ENCODE peak calls at places on chromosomes 16 and 17, in nine cellular contexts. T, M, L, P, G, F, Y, N and Q are unnamed samples.

GRCh38 chr17:8382052-8382879 is 727 bp downstream of the RPL26 start:
- DNase-seq in T (no peak), M (no peak), L (no peak), P (no peak), G (no peak), F (no peak), Y (no peak), N (no peak), Q (no peak)

GRCh38 chr16:28930203-28930602 is 1.6 kb upstream of the CD19 start:
- DNase-seq in T (no peak), M (no peak), L (no peak), P (no peak), G (no peak), F (no peak), Y (no peak), N (no peak), Q (no peak)

GRCh38 chr17:48603959-48604769 is 622 bp downstream of the HOXB6 start:
- DNase-seq in T (no peak), M (no peak), L (no peak), P (no peak), G (no peak), F (no peak), Y (no peak), N (peak; percentile 88), Q (no peak)

GRCh38 chr17:7001562-7001961 is 5.7 kb downstream of the ALOX12 start:
- DNase-seq in T (no peak), M (no peak), L (no peak), P (peak; percentile 59), G (no peak), F (no peak), Y (no peak), N (peak; percentile 65), Q (no peak)

GRCh38 chr16:56316545-56316944 is 108.8 kb downstream of the AMFR start:
- DNase-seq in T (no peak), M (no peak), L (no peak), P (no peak), G (no peak), F (no peak), Y (no peak), N (no peak), Q (no peak)

GRCh38 chr17:30021708-30022317 is 80.4 kb downstream of the EFCAB5 start:
- DNase-seq in T (peak; percentile 23), M (no peak), L (no peak), P (no peak), G (peak; percentile 36), F (no peak), Y (peak; percentile 47), N (peak; percentile 65), Q (no peak)

GRCh38 chr17:81020767-81021497 is 14.0 kb upstream of the BAIAP2 start:
- DNase-seq in T (no peak), M (no peak), L (peak; percentile 89), P (no peak), G (peak; percentile 17), F (no peak), Y (peak; percentile 53), N (no peak), Q (peak; percentile 40)

GRCh38 chr16:68782198-68783174 is 45.4 kb downstream of the CDH1 start:
- DNase-seq in T (no peak), M (no peak), L (no peak), P (peak; percentile 78), G (no peak), F (no peak), Y (no peak), N (no peak), Q (no peak)

GRCh38 chr16:89624775-89625761 is 11.6 kb downstream of the DPEP1 start:
- DNase-seq in T (no peak), M (no peak), L (no peak), P (no peak), G (no peak), F (no peak), Y (no peak), N (no peak), Q (no peak)

GRCh38 chr17:19301274-19301946 is 61.1 kb downstream of the B9D1 start:
- DNase-seq in T (peak; percentile 33), M (no peak), L (peak; percentile 83), P (no peak), G (no peak), F (no peak), Y (no peak), N (no peak), Q (no peak)

GRCh38 chr17:76840884-76841775 is 27.1 kb upstream of the MGAT5B start:
- DNase-seq in T (no peak), M (no peak), L (no peak), P (no peak), G (no peak), F (no peak), Y (no peak), N (no peak), Q (no peak)

DNA sequence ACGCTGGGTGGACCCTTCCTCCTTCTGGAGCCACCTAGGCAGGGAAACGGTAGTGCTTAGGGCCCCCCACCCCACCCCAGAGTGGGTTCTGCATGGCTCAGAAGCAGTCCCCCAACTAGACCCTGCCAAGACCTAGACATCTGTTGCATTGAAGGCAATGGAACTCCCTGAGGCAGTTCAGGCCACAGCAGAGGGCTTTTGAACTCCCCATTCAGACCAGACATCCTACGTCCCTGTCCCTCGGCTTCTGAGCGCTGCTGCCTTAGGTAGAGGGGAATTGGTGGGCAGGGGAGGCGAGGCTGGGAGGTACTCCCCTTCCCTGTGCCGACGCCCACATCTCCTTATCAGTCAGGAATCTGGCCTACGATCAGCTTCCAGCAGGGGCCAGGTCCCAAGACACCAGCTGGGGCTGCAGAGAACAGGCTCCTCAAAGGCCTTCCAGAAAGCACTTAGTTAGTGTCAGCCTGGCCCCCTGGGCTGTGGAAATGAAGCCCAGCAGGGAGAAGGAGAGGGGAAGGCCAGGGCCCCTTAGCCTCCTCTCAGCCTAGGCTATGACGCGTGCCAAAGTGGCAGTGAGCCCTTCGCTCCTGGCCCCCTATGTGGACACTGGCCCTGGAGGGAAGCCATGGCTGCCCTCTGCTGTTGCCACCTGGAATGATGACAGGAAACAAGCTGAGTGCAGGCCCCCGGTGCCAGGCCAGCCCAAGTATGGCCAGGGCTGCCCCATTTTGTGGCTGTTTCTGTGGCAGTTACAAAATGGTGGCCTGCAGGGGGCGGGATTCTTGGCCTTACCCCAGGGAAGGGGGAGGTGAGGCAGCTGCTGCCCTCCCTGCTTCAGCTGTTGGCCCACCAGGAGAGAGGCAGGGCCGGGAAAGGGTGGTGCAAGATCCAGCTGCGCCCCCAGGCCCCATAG is 11.1 kb downstream of the TBX4 start:
- DNase-seq in T (no peak), M (no peak), L (peak; percentile 65), P (no peak), G (no peak), F (no peak), Y (no peak), N (no peak), Q (no peak)
- TF ChIP-seq CTCF in T (no peak), M (peak; percentile 36), L (peak; percentile 14), P (peak; percentile 24), G (no peak), F (no peak), Y (no peak), N (no peak), Q (no peak)

GRCh38 chr16:77722315-77723107 is at the start of gene NUDT7:
- DNase-seq in T (peak; percentile 98), M (peak; percentile 99), L (peak; percentile 100), P (peak; percentile 93), G (peak; percentile 100), F (peak; percentile 99), Y (peak; percentile 95), N (peak; percentile 96), Q (peak; percentile 97)
- TF ChIP-seq CTCF in T (peak; percentile 17), M (peak; percentile 34), L (peak; percentile 28), P (peak; percentile 58), G (no peak), F (peak; percentile 6), Y (peak; percentile 18), N (peak; percentile 35), Q (no peak)

DNA sequence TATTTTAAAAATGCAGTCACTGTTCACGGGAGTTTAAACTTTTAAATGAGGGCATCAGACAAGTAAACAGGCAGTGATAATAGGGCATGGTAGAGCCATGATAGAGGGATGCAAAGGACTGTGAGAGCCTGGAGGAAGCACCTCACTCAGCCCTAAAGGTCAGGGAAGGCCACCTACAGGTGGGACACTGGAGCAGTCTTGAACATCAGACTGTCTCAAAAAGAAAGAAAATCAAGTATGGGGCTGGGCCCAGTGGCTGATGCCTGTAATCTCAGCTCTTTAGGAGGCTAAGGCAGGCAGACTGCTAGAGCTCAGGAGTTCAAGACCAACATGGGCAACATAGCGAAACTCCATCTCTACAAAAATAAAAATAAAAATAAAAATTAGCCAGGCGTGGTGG is 31.0 kb upstream of the DHRS7B start:
- DNase-seq in T (no peak), M (no peak), L (no peak), P (no peak), G (no peak), F (no peak), Y (no peak), N (peak; percentile 26), Q (no peak)
- TF ChIP-seq CTCF in T (no peak), M (no peak), L (no peak), P (peak; percentile 31), G (no peak), F (no peak), Y (no peak), N (no peak), Q (no peak)

GRCh38 chr17:68133370-68134045 is 98.0 kb downstream of the KPNA2 start:
- DNase-seq in T (no peak), M (no peak), L (no peak), P (no peak), G (no peak), F (no peak), Y (no peak), N (no peak), Q (no peak)
- TF ChIP-seq CTCF in T (no peak), M (no peak), L (no peak), P (no peak), G (no peak), F (no peak), Y (no peak), N (no peak), Q (no peak)

DNA sequence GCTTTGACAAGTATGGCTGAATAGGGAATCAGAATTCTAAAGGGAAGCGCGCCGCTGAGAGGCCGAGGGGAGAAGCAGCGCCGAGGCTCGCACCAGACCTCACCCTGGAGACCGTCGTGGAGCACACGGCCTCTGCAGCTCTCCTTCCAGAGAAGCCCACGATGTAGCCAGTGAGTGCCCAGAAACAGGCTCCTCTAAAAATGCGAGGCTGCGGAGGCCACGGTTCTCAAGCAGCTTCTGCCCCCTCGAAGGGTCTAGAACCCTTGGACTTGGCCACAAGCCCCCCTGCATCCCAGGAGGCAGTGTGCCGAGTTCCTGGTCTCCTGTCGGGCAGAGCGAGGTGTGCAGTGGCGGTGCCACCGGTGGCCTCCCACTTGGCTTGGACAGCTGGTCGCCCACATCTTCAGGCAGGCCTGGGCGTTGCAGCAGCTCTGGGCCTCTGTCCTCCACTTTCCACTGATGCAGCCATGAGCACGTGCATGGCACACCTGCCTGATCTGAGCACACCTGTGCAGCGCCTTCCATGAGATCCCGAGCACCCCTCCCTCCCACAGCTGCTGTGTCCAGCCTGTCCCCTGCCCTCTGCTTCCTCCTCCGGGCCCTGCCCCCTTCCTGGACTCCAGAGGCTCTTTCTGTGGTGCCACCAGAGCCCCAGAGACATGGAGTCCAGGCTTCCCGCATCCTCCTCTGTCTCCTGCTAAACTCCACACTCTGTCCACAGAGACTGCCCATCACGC is 18.9 kb upstream of the WDR45B start:
- DNase-seq in T (no peak), M (no peak), L (no peak), P (no peak), G (no peak), F (no peak), Y (no peak), N (no peak), Q (no peak)
- TF ChIP-seq CTCF in T (no peak), M (no peak), L (no peak), P (no peak), G (no peak), F (no peak), Y (no peak), N (no peak), Q (no peak)

GRCh38 chr17:50035421-50035879 is 20.5 kb upstream of the ITGA3 start:
- DNase-seq in T (no peak), M (no peak), L (no peak), P (no peak), G (no peak), F (no peak), Y (peak; percentile 30), N (no peak), Q (no peak)
- TF ChIP-seq CTCF in T (no peak), M (no peak), L (no peak), P (no peak), G (no peak), F (no peak), Y (no peak), N (no peak), Q (no peak)